ENCODE peak calls at places on chromosomes 5 and 9, in five cellular contexts. W is CD8-positive, alpha-beta T cell; Y is colonic mucosa; O is activated B cell treated with CpG ODN at 0.5 μM for 24 hours; N is osteocyte. M is an unnamed sample.

GRCh38 chr9:109551651-109552050 is 53.5 kb upstream of the PTPN3 start:
- DNase-seq in W (no peak), O (no peak), N (no peak), Y (no peak), M (no peak)

GRCh38 chr5:9624196-9624947 is 5.8 kb downstream of the TAS2R1 start:
- DNase-seq in W (no peak), Y (no peak), N (no peak), O (no peak), M (no peak)

GRCh38 chr5:164898705-164899104 is 1393.3 kb downstream of the MAT2B start:
- DNase-seq in N (no peak), O (no peak), Y (no peak), W (no peak), M (no peak)

GRCh38 chr9:115114084-115114483 is 3.9 kb downstream of the TNC start:
- DNase-seq in W (no peak), Y (no peak), N (no peak), O (no peak), M (no peak)

GRCh38 chr9:136854113-136854841 is 2.1 kb downstream of the MAMDC4 start:
- DNase-seq in Y (peak; percentile 25), N (no peak), O (no peak), W (no peak), M (no peak)

GRCh38 chr5:61734001-61734400 is 401.9 kb downstream of the ZSWIM6 start:
- DNase-seq in Y (no peak), N (no peak), W (no peak), O (no peak), M (no peak)

GRCh38 chr9:18606831-18607230 is 132.9 kb downstream of the ADAMTSL1 start:
- DNase-seq in W (no peak), O (no peak), N (no peak), Y (no peak), M (no peak)

GRCh38 chr9:70229026-70229425 is 29.8 kb upstream of the SMC5 start:
- DNase-seq in Y (no peak), W (no peak), O (no peak), N (no peak), M (no peak)

GRCh38 chr5:93674138-93674537 is 67.3 kb downstream of the POU5F2 start:
- DNase-seq in Y (no peak), W (no peak), N (no peak), O (no peak), M (no peak)

GRCh38 chr5:171321447-171321846 is 12.4 kb downstream of the TLX3 start:
- DNase-seq in W (no peak), Y (no peak), N (no peak), O (no peak), M (no peak)

GRCh38 chr5:56272765-56273164 is 39.6 kb upstream of the ANKRD55 start:
- DNase-seq in O (no peak), Y (no peak), N (no peak), W (no peak), M (no peak)

GRCh38 chr5:56269216-56269927 is 36.2 kb upstream of the ANKRD55 start:
- DNase-seq in N (no peak), W (no peak), Y (no peak), O (no peak), M (no peak)

GRCh38 chr5:56270568-56271392 is 37.6 kb upstream of the ANKRD55 start:
- DNase-seq in N (peak; percentile 94), Y (peak; percentile 77), O (peak; percentile 60), W (peak; percentile 66), M (peak; percentile 47)

GRCh38 chr5:56273376-56274005 is 40.4 kb upstream of the ANKRD55 start:
- DNase-seq in N (no peak), W (no peak), Y (no peak), O (no peak), M (no peak)

GRCh38 chr5:56270058-56270457 is 36.9 kb upstream of the ANKRD55 start:
- DNase-seq in W (no peak), O (no peak), N (no peak), Y (no peak), M (no peak)
- TF ChIP-seq CTCF in W (no peak), O (no peak), N (no peak), Y (no peak), M (peak; percentile 26)

DNA sequence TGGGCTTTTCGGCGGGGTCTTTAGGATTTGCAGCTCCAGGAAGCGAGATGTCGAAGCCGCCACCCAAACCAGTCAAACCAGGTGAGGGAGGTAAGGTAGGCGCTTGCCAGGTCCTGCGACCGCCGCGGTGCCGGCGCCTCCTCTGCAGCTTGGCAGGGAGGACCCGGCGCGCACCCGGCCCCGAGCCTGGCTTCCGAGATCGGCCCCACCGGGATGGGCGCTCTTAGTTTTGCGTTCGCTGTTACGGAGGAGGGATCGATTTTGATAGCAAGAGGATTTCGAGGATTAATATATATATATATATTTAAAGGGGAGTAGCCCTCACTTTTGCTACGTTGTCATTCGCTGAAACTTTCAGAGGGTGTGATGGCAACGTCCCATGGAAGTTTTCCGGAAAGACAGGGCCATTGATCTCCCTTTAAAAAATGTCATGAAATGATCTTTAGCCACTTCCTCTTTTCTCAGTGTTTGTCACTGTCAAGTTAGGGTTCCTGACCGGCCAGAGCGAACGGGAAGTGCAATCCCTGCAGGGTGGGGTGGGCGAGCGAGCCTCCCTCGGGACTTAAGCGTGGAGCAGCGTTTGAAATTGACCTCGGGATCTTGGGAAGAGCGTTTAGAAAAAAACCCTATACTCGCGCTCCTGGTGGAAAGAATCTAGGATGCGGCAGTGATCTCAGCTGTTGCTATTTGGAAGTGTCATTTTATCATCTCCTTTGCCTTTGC is 493 bp downstream of the OSTF1 start:
- DNase-seq in Y (peak; percentile 73), W (no peak), N (no peak), O (peak; percentile 40), M (no peak)
- TF ChIP-seq CTCF in Y (peak; percentile 9), W (no peak), N (peak; percentile 47), O (no peak), M (no peak)

DNA sequence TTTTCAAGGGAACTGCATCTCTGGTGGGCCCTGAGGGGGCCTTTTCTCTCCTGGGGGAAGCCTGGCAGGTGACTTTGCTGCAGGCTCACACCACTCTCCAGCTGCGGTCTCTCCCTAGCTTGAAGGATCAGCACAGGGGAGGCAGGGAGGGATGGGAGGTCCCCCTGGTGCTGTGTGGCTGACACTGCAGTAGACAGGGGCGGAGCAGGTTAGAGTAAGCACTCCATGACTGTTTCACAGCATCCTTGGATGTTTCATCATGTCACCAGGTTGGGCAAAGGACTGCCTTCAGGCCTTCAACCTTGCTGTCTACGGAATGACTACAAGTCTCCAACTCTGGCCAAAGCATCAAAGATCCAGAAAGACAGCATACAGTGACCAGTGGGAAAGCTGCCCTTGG is 470.7 kb downstream of the CDK5RAP2 start:
- DNase-seq in O (no peak), N (no peak), W (no peak), Y (no peak), M (no peak)
- TF ChIP-seq CTCF in O (no peak), N (no peak), W (no peak), Y (no peak), M (peak; percentile 23)

GRCh38 chr5:140169410-140169809 is 5.6 kb upstream of the CYSTM1 start:
- DNase-seq in N (no peak), Y (no peak), W (no peak), O (no peak), M (no peak)
- TF ChIP-seq CTCF in N (no peak), Y (no peak), W (no peak), O (no peak), M (no peak)

GRCh38 chr9:127977877-127978647 is 2.7 kb downstream of the EEIG1 start:
- DNase-seq in Y (peak; percentile 74), O (no peak), N (no peak), W (no peak), M (no peak)
- TF ChIP-seq CTCF in Y (no peak), O (no peak), N (no peak), W (no peak), M (no peak)

GRCh38 chr5:100900142-100900795 is 2.8 kb downstream of the ST8SIA4 start:
- DNase-seq in W (peak; percentile 41), N (no peak), O (no peak), Y (peak; percentile 27), M (no peak)
- TF ChIP-seq CTCF in W (peak; percentile 23), N (no peak), O (no peak), Y (no peak), M (peak; percentile 15)

GRCh38 chr5:82446765-82447164 is 168.6 kb upstream of the RPS23 start:
- DNase-seq in W (no peak), O (no peak), N (no peak), Y (no peak), M (no peak)

GRCh38 chr5:82448374-82448773 is 170.2 kb upstream of the RPS23 start:
- DNase-seq in Y (no peak), O (no peak), W (no peak), N (no peak), M (no peak)

GRCh38 chr5:82445729-82446349 is 167.7 kb upstream of the RPS23 start:
- DNase-seq in W (no peak), N (no peak), Y (no peak), O (no peak), M (no peak)

DNA sequence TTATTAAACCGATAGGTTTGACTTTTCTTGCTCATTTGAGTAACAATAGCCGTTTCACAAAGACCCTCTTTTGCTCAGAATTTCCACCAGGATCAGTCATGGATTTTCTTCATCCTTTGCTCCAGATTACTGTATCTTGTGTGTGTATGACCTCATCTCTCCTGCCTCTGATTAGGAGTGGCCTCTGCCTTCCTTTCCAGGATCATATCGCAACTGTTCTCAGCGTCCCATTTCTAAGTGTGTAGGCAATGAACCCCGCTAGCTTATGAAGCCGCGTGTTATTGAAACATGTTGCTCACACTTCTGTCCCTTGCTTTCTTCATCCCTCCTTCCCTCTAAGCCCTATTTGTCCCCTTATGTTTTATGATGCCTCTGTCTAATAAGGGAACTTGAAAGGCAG is 169.8 kb upstream of the RPS23 start:
- DNase-seq in W (no peak), O (no peak), Y (no peak), N (no peak), M (no peak)
- TF ChIP-seq CTCF in W (no peak), O (no peak), Y (no peak), N (no peak), M (no peak)

GRCh38 chr5:149932445-149933350 is 11.9 kb downstream of the PDE6A start:
- DNase-seq in O (no peak), Y (no peak), W (no peak), N (no peak), M (no peak)
- TF ChIP-seq CTCF in O (no peak), Y (no peak), W (no peak), N (no peak), M (no peak)

GRCh38 chr5:84450617-84451414 is 66.1 kb upstream of the EDIL3 start:
- DNase-seq in O (no peak), W (no peak), Y (no peak), N (no peak), M (no peak)
- TF ChIP-seq CTCF in O (no peak), W (no peak), Y (no peak), N (peak; percentile 57), M (peak; percentile 38)

M was measured in D721Med.